ENCODE peak calls at places on chromosomes 12 and 14, in five cellular contexts. S, N, L, J and M are unnamed samples. For H3K27me3, the result is how much of the 10 kb centered on the place peaks cover.

GRCh38 chr14:22200977-22201605 is 387.9 kb downstream of the DAD1 start:
- DNase-seq in S (no peak), N (peak), J (no peak), L (no peak), M (no peak)

GRCh38 chr12:52969828-52970569 is 21.1 kb downstream of the KRT18 start:
- DNase-seq in J (no peak), L (no peak), S (no peak), N (no peak), M (no peak)

GRCh38 chr12:101963703-101964102 is 86.3 kb downstream of the DRAM1 start:
- DNase-seq in S (no peak), L (peak), N (no peak), J (no peak), M (no peak)

GRCh38 chr14:50501642-50502041 is 30.7 kb downstream of the MAP4K5 start:
- DNase-seq in N (no peak), J (no peak), L (no peak), S (no peak), M (no peak)

GRCh38 chr12:123741937-123742572 is 20.0 kb upstream of the DNAH10 start:
- DNase-seq in S (no peak), N (no peak), J (no peak), L (no peak), M (no peak)

GRCh38 chr12:66132408-66132807 is 1.9 kb upstream of the LLPH start:
- DNase-seq in S (no peak), L (no peak), J (no peak), N (no peak), M (no peak)

GRCh38 chr12:124659003-124659402 is 91.6 kb upstream of the NCOR2 start:
- DNase-seq in J (no peak), L (no peak), S (no peak), N (no peak), M (no peak)

GRCh38 chr12:109738878-109739665 is 25.4 kb downstream of the FAM222A start:
- DNase-seq in S (no peak), N (no peak), L (peak), J (no peak), M (peak)

GRCh38 chr12:66503746-66504145 is 175.1 kb downstream of the GRIP1 start:
- DNase-seq in L (no peak), S (no peak), N (no peak), J (no peak), M (no peak)

GRCh38 chr14:55535521-55536207 is 44.3 kb upstream of the KTN1 start:
- DNase-seq in S (no peak), L (no peak), N (no peak), J (no peak), M (no peak)

GRCh38 chr12:97309921-97310320 is 152.7 kb upstream of the RMST start:
- DNase-seq in N (no peak), S (no peak), L (no peak), J (no peak), M (no peak)

GRCh38 chr14:94560782-94561655 is at the start of gene SERPINA4:
- DNase-seq in L (no peak), S (no peak), J (no peak), N (no peak), M (no peak)

GRCh38 chr14:51484491-51484890 is 167.2 kb upstream of the FRMD6 start:
- DNase-seq in S (no peak), J (no peak), L (no peak), N (no peak), M (no peak)

GRCh38 chr12:68416350-68416749 is 84.2 kb upstream of the MDM1 start:
- DNase-seq in N (no peak), S (no peak), J (no peak), L (no peak), M (no peak)

GRCh38 chr14:103545219-103545914 is 16.4 kb downstream of the TRMT61A start:
- DNase-seq in L (no peak), J (no peak), S (no peak), N (no peak), M (peak)

GRCh38 chr12:71904629-71905028 is 34.0 kb upstream of the TPH2 start:
- DNase-seq in S (no peak), J (no peak), L (no peak), N (no peak), M (no peak)

GRCh38 chr12:113235976-113236375 is 14.7 kb downstream of the TPCN1 start:
- DNase-seq in J (no peak), S (no peak), L (peak), N (no peak), M (no peak)

GRCh38 chr14:52111583-52111982 is 42.7 kb upstream of the NID2 start:
- DNase-seq in L (no peak), J (no peak), N (no peak), S (no peak), M (no peak)

GRCh38 chr14:93002851-93003298 is 79.9 kb downstream of the CHGA start:
- DNase-seq in N (no peak), S (no peak), J (no peak), L (no peak), M (no peak)

GRCh38 chr12:92107621-92108131 is 38.0 kb downstream of the BTG1 start:
- DNase-seq in S (no peak), J (no peak), N (no peak), L (no peak), M (no peak)

GRCh38 chr14:87686736-87687135 is 306.2 kb downstream of the GALC start:
- DNase-seq in S (no peak), N (no peak), J (no peak), L (no peak), M (no peak)

GRCh38 chr12:19836056-19836455 is 396.8 kb downstream of the AEBP2 start:
- DNase-seq in L (no peak), N (no peak), S (no peak), J (no peak), M (no peak)

GRCh38 chr12:108430245-108430644 is 84.8 kb upstream of the FICD start:
- DNase-seq in S (no peak), L (no peak), J (no peak), N (no peak), M (no peak)

GRCh38 chr14:21071225-21072041 is 1.3 kb downstream of the ARHGEF40 start:
- DNase-seq in S (peak), L (peak), N (peak), J (no peak), M (peak)

GRCh38 chr14:73887704-73888459 is 1.2 kb downstream of the ZNF410 start:
- DNase-seq in L (no peak), N (no peak), S (no peak), J (no peak), M (no peak)

GRCh38 chr14:78425332-78425731 is 255.2 kb downstream of the NRXN3 start:
- DNase-seq in N (no peak), J (no peak), L (no peak), S (peak), M (no peak)

GRCh38 chr14:35331605-35332516 is 39.7 kb downstream of the PSMA6 start:
- DNase-seq in L (no peak), J (no peak), N (no peak), S (peak), M (no peak)

GRCh38 chr12:5806376-5807089 is 138.5 kb downstream of the ANO2 start:
- DNase-seq in J (no peak), N (no peak), S (no peak), L (no peak), M (no peak)

GRCh38 chr12:109290061-109290460 is 19.0 kb downstream of the FOXN4 start:
- DNase-seq in J (no peak), L (no peak), S (no peak), N (no peak), M (no peak)

GRCh38 chr14:104724407-104724980 is 465 bp downstream of the ADSS1 start:
- DNase-seq in S (peak), N (no peak), J (no peak), L (peak), M (peak)

GRCh38 chr14:26276757-26277156 is 321.1 kb downstream of the NOVA1 start:
- DNase-seq in J (no peak), N (no peak), L (no peak), S (no peak), M (no peak)

GRCh38 chr14:76917759-76918175 is 91.6 kb downstream of the LRRC74A start:
- DNase-seq in L (peak), J (no peak), N (no peak), S (peak), M (peak)

GRCh38 chr12:90029317-90029716 is 320.7 kb upstream of the ATP2B1 start:
- DNase-seq in J (no peak), S (no peak), L (no peak), N (no peak), M (no peak)

GRCh38 chr14:75217508-75218206 is 41.2 kb upstream of the TMED10 start:
- DNase-seq in S (no peak), L (no peak), J (no peak), N (no peak), M (no peak)

GRCh38 chr14:106459971-106460730 is 933.8 kb downstream of the TMEM121 start:
- DNase-seq in J (peak), N (peak), S (no peak), L (no peak), M (no peak)

GRCh38 chr12:81078469-81079196 is 754 bp downstream of the ACSS3 start:
- DNase-seq in L (peak), J (no peak), N (no peak), S (peak), M (peak)

GRCh38 chr14:96592591-96593388 is 90.6 kb downstream of the PAPOLA start:
- DNase-seq in L (no peak), N (peak), J (peak), S (no peak), M (peak)

GRCh38 chr12:39824505-39825198 is 205.0 kb upstream of the ABCD2 start:
- DNase-seq in J (no peak), L (no peak), S (no peak), N (no peak), M (no peak)
- TF ChIP-seq CTCF in J (no peak), L (no peak), S (no peak), N (no peak), M (no peak)

DNA sequence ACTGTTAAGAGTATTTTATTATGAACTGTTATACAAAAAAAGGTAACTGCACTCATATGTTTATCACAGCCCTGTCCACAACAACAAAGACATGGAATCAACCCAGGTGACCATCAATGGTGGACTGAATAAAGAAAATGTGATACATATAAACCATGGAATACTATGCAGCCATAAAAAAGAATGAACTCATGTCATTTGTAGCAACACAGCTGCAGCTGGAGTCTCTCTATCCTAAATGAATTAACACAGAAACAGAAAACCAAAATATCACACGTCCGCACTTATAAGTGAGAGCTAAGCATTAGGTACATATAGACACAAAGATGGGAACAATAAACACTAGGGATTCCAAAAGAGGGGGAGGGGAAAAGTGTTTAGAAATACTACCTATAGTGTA is 95.8 kb downstream of the BCAT1 start:
- DNase-seq in N (no peak), L (no peak), J (no peak), S (no peak), M (no peak)
- H3K27ac ChIP-seq in N (no peak), L (no peak), J (no peak), S (no peak), M (no peak)

GRCh38 chr14:99194136-99194535 is 77.9 kb downstream of the BCL11B start:
- DNase-seq in N (no peak), L (no peak), J (no peak), S (no peak), M (no peak)

GRCh38 chr14:99196310-99196650 is 75.7 kb downstream of the BCL11B start:
- DNase-seq in S (no peak), L (no peak), J (no peak), N (no peak), M (no peak)

GRCh38 chr14:99195602-99196309 is 76.2 kb downstream of the BCL11B start:
- DNase-seq in S (no peak), N (no peak), L (no peak), J (no peak), M (no peak)

GRCh38 chr14:99192823-99193222 is 79.2 kb downstream of the BCL11B start:
- DNase-seq in S (no peak), J (no peak), N (no peak), L (no peak), M (no peak)

GRCh38 chr14:99194736-99195135 is 77.3 kb downstream of the BCL11B start:
- DNase-seq in L (no peak), S (no peak), N (no peak), J (no peak), M (no peak)
- H3K27me3 ChIP-seq in L (under half), S (under half), N (under half), J (under half), M (under half)

DNA sequence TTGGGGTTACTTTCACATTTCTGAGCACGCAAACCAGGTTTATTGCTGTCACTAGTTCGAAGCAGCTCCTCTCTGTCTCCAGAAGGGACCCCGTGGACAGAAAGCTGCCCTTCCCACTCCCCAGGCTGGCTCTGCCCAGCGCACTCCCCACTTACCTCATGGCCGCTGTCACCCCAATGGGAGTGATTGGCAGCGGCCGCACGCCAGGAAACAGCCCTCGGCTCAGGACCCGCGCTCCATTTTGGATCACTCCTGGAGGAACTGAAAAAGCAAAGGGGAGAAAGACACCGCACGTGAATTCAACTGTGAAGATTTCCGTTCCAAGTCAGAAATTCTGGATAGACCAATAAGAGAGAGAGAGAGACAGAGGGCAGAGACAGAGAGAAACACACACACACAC is 236.5 kb downstream of the FOXN3 start:
- DNase-seq in L (no peak), N (no peak), S (no peak), J (no peak), M (no peak)
- TF ChIP-seq CTCF in L (no peak), N (no peak), S (no peak), J (no peak), M (no peak)

DNA sequence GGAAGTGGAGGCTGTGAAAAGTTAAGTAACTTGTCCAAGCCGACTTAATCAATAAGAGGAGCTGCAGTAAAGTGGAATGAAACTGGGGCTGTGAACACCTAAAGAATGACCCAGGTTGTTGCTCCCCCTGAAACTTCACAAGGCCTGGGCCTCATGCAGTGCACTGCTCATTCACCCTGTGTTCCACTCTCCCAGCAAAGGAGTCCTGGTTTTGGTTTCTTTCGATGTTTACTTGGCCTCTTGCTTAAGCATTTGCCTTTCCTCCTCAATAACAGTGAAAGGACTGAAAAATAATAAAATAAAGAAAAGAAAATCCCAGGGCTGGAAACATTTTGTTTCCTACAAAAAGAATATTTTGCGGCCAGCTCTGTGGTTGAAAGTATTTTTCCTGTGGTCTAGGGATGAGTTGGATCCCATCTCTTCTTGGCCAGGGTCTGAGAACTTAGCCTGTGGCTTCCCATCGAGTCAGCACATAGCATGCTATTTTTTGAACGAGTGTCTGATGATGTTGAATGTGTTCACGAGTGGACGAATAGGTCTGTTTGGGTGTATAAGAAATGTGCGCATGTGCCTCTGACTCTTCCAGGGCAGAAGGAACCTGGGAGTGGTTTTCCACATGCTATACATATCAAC is 349.9 kb downstream of the ZFP36L1 start:
- DNase-seq in S (no peak), J (no peak), N (no peak), L (no peak), M (no peak)
- H3K27ac ChIP-seq in S (no peak), J (no peak), N (no peak), L (no peak), M (no peak)

GRCh38 chr14:83826838-83827237 is 1703.1 kb upstream of the FLRT2 start:
- DNase-seq in N (no peak), S (no peak), L (no peak), J (no peak), M (no peak)
- H3K27me3 ChIP-seq in N (under half), S (under half), L (under half), J (under half), M (under half)

DNA sequence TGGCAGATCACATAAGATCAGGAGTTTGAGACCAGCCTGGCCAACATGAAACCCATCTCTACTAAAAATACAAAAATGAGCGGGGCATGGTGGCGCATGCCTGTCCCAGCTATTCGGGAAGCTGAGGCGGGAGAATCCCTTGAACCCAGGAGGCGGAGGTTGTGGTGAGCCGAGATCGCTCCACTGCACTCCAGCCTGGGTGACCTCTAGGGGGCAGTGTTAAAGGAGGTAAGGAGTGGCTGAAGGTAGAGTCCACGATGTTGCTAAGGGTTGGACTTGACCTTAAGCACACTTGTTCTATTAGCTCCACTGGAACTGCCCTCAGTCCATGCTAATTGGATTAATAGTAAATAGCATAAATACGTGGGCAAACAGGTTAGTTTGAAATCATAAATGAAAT is 62.4 kb upstream of the PSMC1 start:
- DNase-seq in S (no peak), J (no peak), L (no peak), N (no peak), M (no peak)
- TF ChIP-seq CTCF in S (no peak), J (peak), L (no peak), N (no peak), M (no peak)